ENCODE peak calls at places on chromosomes 7 and 10, in six cellular contexts. L, M, G, B, P and E are unnamed samples.

GRCh38 chr7:128906001-128906765 is 4.3 kb downstream of the KCP start:
- DNase-seq in P (no peak), L (no peak), B (no peak), G (no peak), M (no peak), E (no peak)

GRCh38 chr10:131354380-131354779 is 42.9 kb upstream of the TCERG1L start:
- DNase-seq in L (no peak), M (no peak), G (no peak), B (no peak), P (no peak), E (no peak)

GRCh38 chr7:138729444-138729843 is 28.3 kb upstream of the SVOPL start:
- DNase-seq in P (no peak), M (no peak), L (no peak), G (no peak), B (no peak), E (no peak)

GRCh38 chr7:147245274-147245673 is 1128.7 kb downstream of the CNTNAP2 start:
- DNase-seq in G (no peak), P (no peak), M (peak; percentile 6), L (no peak), B (no peak), E (no peak)

GRCh38 chr10:103184615-103185014 is 8.5 kb downstream of the NT5C2 start:
- DNase-seq in M (no peak), G (no peak), L (no peak), P (no peak), B (no peak), E (no peak)

GRCh38 chr7:27161214-27161720 is 4.1 kb downstream of the HOXA9 start:
- DNase-seq in L (no peak), P (peak; percentile 69), B (peak; percentile 78), G (no peak), M (no peak), E (no peak)

GRCh38 chr10:114868801-114869200 is 47.2 kb downstream of the FHIP2A start:
- DNase-seq in L (no peak), P (no peak), M (peak; percentile 19), B (no peak), G (no peak), E (no peak)

GRCh38 chr10:110833234-110833940 is 38.3 kb upstream of the PDCD4 start:
- DNase-seq in L (no peak), M (no peak), G (peak; percentile 44), B (no peak), P (no peak), E (no peak)

GRCh38 chr7:139714163-139714901 is 63.5 kb downstream of the HIPK2 start:
- DNase-seq in M (no peak), B (peak; percentile 81), L (no peak), P (no peak), G (no peak), E (no peak)

GRCh38 chr7:75995052-75995471 is 667 bp upstream of the TMEM120A start:
- DNase-seq in L (no peak), P (no peak), B (no peak), G (no peak), M (no peak), E (no peak)

GRCh38 chr10:70480254-70480861 is 1.8 kb downstream of the PALD1 start:
- DNase-seq in L (peak; percentile 34), G (peak; percentile 30), P (no peak), B (no peak), M (no peak), E (no peak)
- H3K4me3 ChIP-seq in L (no peak overlapping the region), G (peak overlapping the region; percentile 37), P (peak overlapping the region; percentile 12), B (peak overlapping the region; percentile 71), M (no peak overlapping the region), E (peak overlapping the region; percentile 81)

DNA sequence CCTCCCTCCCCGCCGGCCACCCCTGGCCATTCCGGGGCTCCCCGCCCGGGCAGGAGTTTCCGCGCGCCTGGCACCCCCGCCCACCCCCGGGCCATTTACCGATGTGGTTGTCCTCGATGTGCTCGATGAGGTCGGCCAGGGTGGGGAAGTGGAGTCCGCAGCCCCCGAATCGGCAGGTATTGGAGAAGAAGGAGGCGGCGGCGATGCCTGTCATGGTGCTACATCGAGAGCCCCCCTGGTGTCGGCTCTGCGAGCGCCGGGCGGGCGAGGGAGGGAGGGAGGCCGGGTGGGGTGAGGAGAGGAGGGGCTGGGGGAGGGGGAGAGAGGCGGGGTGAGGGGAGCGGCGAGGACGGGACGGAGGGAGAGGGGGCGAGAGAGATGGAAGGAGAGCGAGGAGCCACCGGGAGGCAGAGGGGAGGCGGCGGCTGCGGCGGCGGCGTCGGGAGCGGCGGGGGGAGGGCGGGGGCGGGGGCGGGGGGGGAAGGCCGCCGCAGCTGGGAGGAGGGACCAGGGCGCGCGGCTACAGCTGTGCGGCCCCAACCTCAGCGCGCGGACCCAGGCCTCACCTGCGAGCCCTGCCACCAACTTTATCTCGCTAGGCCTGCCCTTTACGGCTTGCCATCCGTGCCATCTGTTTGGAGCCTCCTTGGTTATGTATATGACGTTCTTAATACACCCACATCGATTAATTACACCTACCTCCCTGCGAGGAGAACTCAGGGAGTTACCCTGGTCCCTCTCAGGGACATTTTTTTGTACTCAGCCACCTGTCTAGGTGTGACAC is at the start of gene JAZF1:
- DNase-seq in L (peak; percentile 78), M (peak; percentile 65), P (peak; percentile 45), G (peak; percentile 45), B (peak; percentile 72), E (peak; percentile 29)
- H3K27ac ChIP-seq in L (peak within 1 kb of the TSS; percentile 68), M (no peak within 1 kb of the TSS), P (peak within 1 kb of the TSS; percentile 97), G (peak within 1 kb of the TSS; percentile 64), B (peak within 1 kb of the TSS; percentile 75), E (peak within 1 kb of the TSS; percentile 83)

GRCh38 chr7:74233655-74234280 is 20.4 kb downstream of the RFC2 start:
- DNase-seq in M (peak; percentile 98), G (no peak), P (no peak), L (no peak), B (no peak), E (no peak)
- H3K36me3 ChIP-seq in M (peaks cover 64% of the 10 kb centered on the region), G (peaks cover 5% of the 10 kb centered on the region), P (peaks cover 99% of the 10 kb centered on the region), L (no peaks in the 10 kb centered on the region), B (peaks cover 84% of the 10 kb centered on the region), E (peaks cover 26% of the 10 kb centered on the region)

GRCh38 chr7:143172354-143172753 is 10.9 kb upstream of the TAS2R39 start:
- DNase-seq in G (no peak), L (no peak), P (no peak), B (peak; percentile 77), M (no peak), E (no peak)
- H3K4me3 ChIP-seq in G (no peak overlapping the region), L (no peak overlapping the region), P (no peak overlapping the region), B (no peak overlapping the region), M (peak overlapping the region; percentile 6), E (no peak overlapping the region)